ENCODE peak calls at places on chromosomes 5 and 9, in nine cellular contexts. H, B, Q, A, S, R, T, G and V are unnamed samples.

GRCh38 chr5:74562116-74562515 is 78.4 kb downstream of the ENC1 start:
- DNase-seq in T (no peak), R (no peak), G (no peak), Q (no peak), A (no peak), B (no peak), S (no peak), H (no peak), V (no peak)

GRCh38 chr5:80069251-80069650 is 34.1 kb downstream of the THBS4 start:
- DNase-seq in Q (no peak), B (no peak), T (no peak), A (no peak), H (no peak), R (no peak), G (no peak), S (no peak), V (no peak)

GRCh38 chr5:115749016-115749415 is 67.4 kb downstream of the CDO1 start:
- DNase-seq in Q (no peak), R (no peak), B (no peak), T (no peak), G (no peak), A (no peak), S (no peak), H (no peak), V (no peak)

GRCh38 chr5:39164529-39165402 is 54.6 kb downstream of the FYB1 start:
- DNase-seq in T (no peak), R (no peak), B (no peak), H (no peak), S (no peak), G (no peak), A (no peak), Q (no peak), V (no peak)

GRCh38 chr5:16679198-16679597 is 62.4 kb upstream of the RETREG1 start:
- DNase-seq in H (no peak), Q (no peak), B (no peak), G (no peak), A (no peak), S (no peak), R (no peak), T (no peak), V (no peak)

GRCh38 chr5:62306494-62307363 is 723 bp downstream of the KIF2A start:
- DNase-seq in S (peak; percentile 72), G (no peak), Q (peak; percentile 60), H (peak; percentile 13), T (peak; percentile 53), A (peak; percentile 51), R (peak; percentile 47), B (peak; percentile 52), V (peak; percentile 64)

GRCh38 chr9:122058051-122058450 is 35.1 kb downstream of the TTLL11 start:
- DNase-seq in R (no peak), G (no peak), S (no peak), T (peak; percentile 58), H (no peak), B (no peak), Q (no peak), A (no peak), V (no peak)

GRCh38 chr9:112224401-112225289 is 49.5 kb upstream of the SUSD1 start:
- DNase-seq in Q (no peak), A (peak; percentile 76), G (no peak), S (no peak), R (no peak), H (no peak), B (no peak), T (no peak), V (no peak)

GRCh38 chr9:122444366-122444765 is 33.4 kb downstream of the OR1J1 start:
- DNase-seq in G (no peak), Q (no peak), A (peak; percentile 92), R (no peak), S (no peak), T (no peak), H (no peak), B (no peak), V (no peak)

GRCh38 chr9:84939766-84940165 is 270.2 kb downstream of the NTRK2 start:
- DNase-seq in Q (no peak), H (no peak), R (no peak), B (no peak), A (no peak), S (no peak), T (no peak), G (no peak), V (no peak)

GRCh38 chr5:132423443-132423898 is 54.0 kb downstream of the SLC22A5 start:
- DNase-seq in R (no peak), T (no peak), Q (no peak), A (no peak), S (peak; percentile 3), G (no peak), B (peak; percentile 24), H (no peak), V (no peak)

GRCh38 chr5:66898241-66899039 is 298.2 kb downstream of the CD180 start:
- DNase-seq in R (no peak), A (no peak), Q (no peak), T (no peak), G (no peak), B (no peak), H (no peak), S (no peak), V (no peak)

GRCh38 chr5:90548069-90548593 is 10.5 kb upstream of the ADGRV1 start:
- DNase-seq in Q (no peak), G (peak; percentile 64), H (peak; percentile 68), A (no peak), B (peak; percentile 79), T (no peak), R (no peak), S (no peak), V (no peak)

GRCh38 chr9:128113526-128114325 is 13.8 kb downstream of the PTGES2 start:
- DNase-seq in B (no peak), R (no peak), Q (no peak), A (no peak), T (no peak), H (no peak), S (no peak), G (no peak), V (no peak)

GRCh38 chr5:140324041-140324833 is 21.3 kb upstream of the PFDN1 start:
- DNase-seq in S (no peak), G (no peak), H (no peak), R (no peak), T (no peak), Q (no peak), B (no peak), A (no peak), V (no peak)

GRCh38 chr5:177471610-177472356 is 1.7 kb downstream of the DBN1 start:
- DNase-seq in S (no peak), H (no peak), T (no peak), Q (no peak), G (no peak), B (no peak), R (no peak), A (peak; percentile 76), V (no peak)

GRCh38 chr9:114824130-114824529 is 18.3 kb upstream of the TNFSF15 start:
- DNase-seq in H (no peak), Q (no peak), A (peak; percentile 68), G (no peak), B (no peak), T (no peak), R (no peak), S (no peak), V (no peak)

GRCh38 chr5:112684121-112684520 is 53.6 kb upstream of the APC start:
- DNase-seq in R (no peak), H (no peak), A (no peak), G (no peak), B (no peak), Q (no peak), S (no peak), T (no peak), V (no peak)

GRCh38 chr9:27539479-27540441 is 10.1 kb upstream of the MOB3B start:
- DNase-seq in S (no peak), A (peak; percentile 48), H (peak; percentile 48), G (no peak), T (no peak), Q (no peak), B (no peak), R (no peak), V (peak; percentile 18)

GRCh38 chr5:80245986-80246781 is 9.7 kb downstream of the SERINC5 start:
- DNase-seq in H (peak; percentile 55), T (no peak), R (no peak), Q (no peak), A (no peak), G (no peak), S (no peak), B (no peak), V (no peak)

GRCh38 chr9:120436937-120437592 is 142.9 kb downstream of the CDK5RAP2 start:
- DNase-seq in B (no peak), G (no peak), A (peak; percentile 20), R (no peak), S (no peak), H (no peak), Q (no peak), T (no peak), V (peak; percentile 50)

GRCh38 chr5:13350754-13351153 is 593.7 kb downstream of the DNAH5 start:
- DNase-seq in G (no peak), H (no peak), S (no peak), T (no peak), Q (no peak), B (no peak), A (no peak), R (no peak), V (no peak)

GRCh38 chr9:33161589-33162132 is 5.5 kb downstream of the B4GALT1 start:
- DNase-seq in T (no peak), B (peak; percentile 75), A (no peak), R (no peak), H (no peak), Q (no peak), G (no peak), S (no peak), V (no peak)

GRCh38 chr9:34431661-34432060 is 26.7 kb downstream of the FAM219A start:
- DNase-seq in Q (no peak), B (no peak), H (no peak), A (no peak), S (no peak), R (no peak), G (no peak), T (no peak), V (no peak)

GRCh38 chr5:151923865-151924264 is 786 bp downstream of the GLRA1 start:
- DNase-seq in S (no peak), H (no peak), R (no peak), T (peak; percentile 35), G (peak; percentile 13), B (no peak), Q (no peak), A (peak; percentile 24), V (peak; percentile 4)

GRCh38 chr9:137836831-137837241 is 40.7 kb upstream of the CACNA1B start:
- DNase-seq in G (no peak), B (no peak), S (no peak), T (no peak), Q (no peak), H (no peak), A (no peak), R (no peak), V (no peak)

GRCh38 chr5:108382784-108383358 is 973 bp upstream of the FBXL17 start:
- DNase-seq in S (no peak), G (no peak), T (peak; percentile 52), H (peak; percentile 28), Q (no peak), R (no peak), A (no peak), B (no peak), V (no peak)

GRCh38 chr5:137019229-137019628 is 479.9 kb downstream of the SPOCK1 start:
- DNase-seq in G (no peak), B (no peak), S (no peak), T (no peak), Q (no peak), R (no peak), A (no peak), H (no peak), V (no peak)

GRCh38 chr9:96510258-96510657 is 60.3 kb downstream of the HABP4 start:
- DNase-seq in A (no peak), Q (no peak), R (no peak), H (no peak), T (no peak), S (no peak), G (no peak), B (no peak), V (no peak)

GRCh38 chr5:58849995-58850667 is 267.3 kb downstream of the RAB3C start:
- DNase-seq in R (no peak), S (no peak), B (peak; percentile 28), A (peak; percentile 14), G (peak; percentile 21), H (peak; percentile 47), T (peak; percentile 9), Q (no peak), V (peak; percentile 73)